ENCODE peak calls at places on chromosomes 6 and 20, in eight cellular contexts. One of them, this sample, is unnamed.

GRCh38 chr6:166361080-166361429 is 18.7 kb upstream of the SFT2D1 start:
- DNase-seq in stimulated activated CD4-positive, alpha-beta T cell treated with anti-CD3 and anti-CD28 coated beads, TNF-alpha, amount 100 ng/mL, for 48 hours: no peak
- DNase-seq in fibroblast of the conjunctiva: no peak
- DNase-seq in GM04504: no peak
- DNase-seq in Calu3: peak
- DNase-seq in NCI-H460: peak
- DNase-seq in activated CD8-positive, alpha-beta T cell treated with anti-CD3 and anti-CD28 coated beads for 36 hours: no peak
- DNase-seq in CD4-positive, alpha-beta memory T cell: no peak
- DNase-seq in this sample: peak

GRCh38 chr6:35363293-35363750 is 21.0 kb downstream of the PPARD start:
- DNase-seq in activated CD8-positive, alpha-beta T cell treated with anti-CD3 and anti-CD28 coated beads for 36 hours: no peak
- DNase-seq in CD4-positive, alpha-beta memory T cell: no peak
- DNase-seq in GM04504: no peak
- DNase-seq in NCI-H460: no peak
- DNase-seq in stimulated activated CD4-positive, alpha-beta T cell treated with anti-CD3 and anti-CD28 coated beads, TNF-alpha, amount 100 ng/mL, for 48 hours: no peak
- DNase-seq in fibroblast of the conjunctiva: peak
- DNase-seq in Calu3: no peak
- DNase-seq in this sample: no peak

GRCh38 chr6:12001004-12001705 is 11.0 kb upstream of the HIVEP1 start:
- DNase-seq in activated CD8-positive, alpha-beta T cell treated with anti-CD3 and anti-CD28 coated beads for 36 hours: no peak
- DNase-seq in fibroblast of the conjunctiva: no peak
- DNase-seq in NCI-H460: no peak
- DNase-seq in CD4-positive, alpha-beta memory T cell: no peak
- DNase-seq in Calu3: no peak
- DNase-seq in GM04504: no peak
- DNase-seq in stimulated activated CD4-positive, alpha-beta T cell treated with anti-CD3 and anti-CD28 coated beads, TNF-alpha, amount 100 ng/mL, for 48 hours: no peak
- DNase-seq in this sample: no peak

GRCh38 chr6:160060920-160061447 is 60.6 kb upstream of the SLC22A1 start:
- DNase-seq in CD4-positive, alpha-beta memory T cell: no peak
- DNase-seq in Calu3: no peak
- DNase-seq in stimulated activated CD4-positive, alpha-beta T cell treated with anti-CD3 and anti-CD28 coated beads, TNF-alpha, amount 100 ng/mL, for 48 hours: no peak
- DNase-seq in activated CD8-positive, alpha-beta T cell treated with anti-CD3 and anti-CD28 coated beads for 36 hours: no peak
- DNase-seq in NCI-H460: no peak
- DNase-seq in GM04504: no peak
- DNase-seq in fibroblast of the conjunctiva: no peak
- DNase-seq in this sample: no peak

GRCh38 chr6:167462913-167463312 is 138.0 kb downstream of the TTLL2 start:
- DNase-seq in NCI-H460: no peak
- DNase-seq in stimulated activated CD4-positive, alpha-beta T cell treated with anti-CD3 and anti-CD28 coated beads, TNF-alpha, amount 100 ng/mL, for 48 hours: no peak
- DNase-seq in CD4-positive, alpha-beta memory T cell: no peak
- DNase-seq in activated CD8-positive, alpha-beta T cell treated with anti-CD3 and anti-CD28 coated beads for 36 hours: no peak
- DNase-seq in fibroblast of the conjunctiva: no peak
- DNase-seq in GM04504: no peak
- DNase-seq in Calu3: no peak
- DNase-seq in this sample: no peak

GRCh38 chr20:1860446-1860845 is 34.8 kb upstream of the SIRPA start:
- DNase-seq in fibroblast of the conjunctiva: no peak
- DNase-seq in NCI-H460: no peak
- DNase-seq in stimulated activated CD4-positive, alpha-beta T cell treated with anti-CD3 and anti-CD28 coated beads, TNF-alpha, amount 100 ng/mL, for 48 hours: no peak
- DNase-seq in CD4-positive, alpha-beta memory T cell: no peak
- DNase-seq in activated CD8-positive, alpha-beta T cell treated with anti-CD3 and anti-CD28 coated beads for 36 hours: no peak
- DNase-seq in GM04504: peak
- DNase-seq in Calu3: no peak
- DNase-seq in this sample: no peak

GRCh38 chr20:44028868-44029847 is 114.5 kb downstream of the TOX2 start:
- DNase-seq in CD4-positive, alpha-beta memory T cell: no peak
- DNase-seq in activated CD8-positive, alpha-beta T cell treated with anti-CD3 and anti-CD28 coated beads for 36 hours: peak
- DNase-seq in NCI-H460: no peak
- DNase-seq in GM04504: no peak
- DNase-seq in Calu3: no peak
- DNase-seq in stimulated activated CD4-positive, alpha-beta T cell treated with anti-CD3 and anti-CD28 coated beads, TNF-alpha, amount 100 ng/mL, for 48 hours: no peak
- DNase-seq in fibroblast of the conjunctiva: no peak
- DNase-seq in this sample: no peak

GRCh38 chr6:89611666-89612065 is 26.9 kb downstream of the LYRM2 start:
- DNase-seq in GM04504: no peak
- DNase-seq in fibroblast of the conjunctiva: no peak
- DNase-seq in NCI-H460: no peak
- DNase-seq in stimulated activated CD4-positive, alpha-beta T cell treated with anti-CD3 and anti-CD28 coated beads, TNF-alpha, amount 100 ng/mL, for 48 hours: no peak
- DNase-seq in Calu3: no peak
- DNase-seq in activated CD8-positive, alpha-beta T cell treated with anti-CD3 and anti-CD28 coated beads for 36 hours: no peak
- DNase-seq in CD4-positive, alpha-beta memory T cell: no peak
- DNase-seq in this sample: peak

GRCh38 chr6:411402-412145 is 20.0 kb downstream of the IRF4 start:
- DNase-seq in fibroblast of the conjunctiva: no peak
- DNase-seq in Calu3: no peak
- DNase-seq in activated CD8-positive, alpha-beta T cell treated with anti-CD3 and anti-CD28 coated beads for 36 hours: no peak
- DNase-seq in stimulated activated CD4-positive, alpha-beta T cell treated with anti-CD3 and anti-CD28 coated beads, TNF-alpha, amount 100 ng/mL, for 48 hours: no peak
- DNase-seq in NCI-H460: no peak
- DNase-seq in CD4-positive, alpha-beta memory T cell: no peak
- DNase-seq in GM04504: no peak
- DNase-seq in this sample: no peak

GRCh38 chr6:39493717-39494116 is 171.2 kb upstream of the KCNK16 start:
- DNase-seq in CD4-positive, alpha-beta memory T cell: no peak
- DNase-seq in NCI-H460: no peak
- DNase-seq in Calu3: no peak
- DNase-seq in activated CD8-positive, alpha-beta T cell treated with anti-CD3 and anti-CD28 coated beads for 36 hours: no peak
- DNase-seq in GM04504: no peak
- DNase-seq in fibroblast of the conjunctiva: no peak
- DNase-seq in stimulated activated CD4-positive, alpha-beta T cell treated with anti-CD3 and anti-CD28 coated beads, TNF-alpha, amount 100 ng/mL, for 48 hours: no peak
- DNase-seq in this sample: no peak

GRCh38 chr6:11650297-11650696 is 112.7 kb downstream of the TMEM170B start:
- DNase-seq in Calu3: no peak
- DNase-seq in fibroblast of the conjunctiva: no peak
- DNase-seq in NCI-H460: no peak
- DNase-seq in activated CD8-positive, alpha-beta T cell treated with anti-CD3 and anti-CD28 coated beads for 36 hours: no peak
- DNase-seq in GM04504: no peak
- DNase-seq in stimulated activated CD4-positive, alpha-beta T cell treated with anti-CD3 and anti-CD28 coated beads, TNF-alpha, amount 100 ng/mL, for 48 hours: no peak
- DNase-seq in CD4-positive, alpha-beta memory T cell: no peak
- DNase-seq in this sample: peak

GRCh38 chr6:152637422-152638047 is 373 bp upstream of the SYNE1 start:
- DNase-seq in fibroblast of the conjunctiva: no peak
- DNase-seq in activated CD8-positive, alpha-beta T cell treated with anti-CD3 and anti-CD28 coated beads for 36 hours: no peak
- DNase-seq in GM04504: no peak
- DNase-seq in CD4-positive, alpha-beta memory T cell: no peak
- DNase-seq in stimulated activated CD4-positive, alpha-beta T cell treated with anti-CD3 and anti-CD28 coated beads, TNF-alpha, amount 100 ng/mL, for 48 hours: no peak
- DNase-seq in NCI-H460: no peak
- DNase-seq in Calu3: no peak
- DNase-seq in this sample: no peak

GRCh38 chr20:35619196-35620095 is 3.8 kb downstream of the SPAG4 start:
- DNase-seq in NCI-H460: peak
- DNase-seq in stimulated activated CD4-positive, alpha-beta T cell treated with anti-CD3 and anti-CD28 coated beads, TNF-alpha, amount 100 ng/mL, for 48 hours: peak
- DNase-seq in activated CD8-positive, alpha-beta T cell treated with anti-CD3 and anti-CD28 coated beads for 36 hours: peak
- DNase-seq in GM04504: peak
- DNase-seq in Calu3: peak
- DNase-seq in fibroblast of the conjunctiva: no peak
- DNase-seq in CD4-positive, alpha-beta memory T cell: peak
- DNase-seq in this sample: peak

GRCh38 chr6:111731404-111732195 is 125.9 kb upstream of the TRAF3IP2 start:
- DNase-seq in Calu3: no peak
- DNase-seq in NCI-H460: no peak
- DNase-seq in fibroblast of the conjunctiva: no peak
- DNase-seq in stimulated activated CD4-positive, alpha-beta T cell treated with anti-CD3 and anti-CD28 coated beads, TNF-alpha, amount 100 ng/mL, for 48 hours: no peak
- DNase-seq in activated CD8-positive, alpha-beta T cell treated with anti-CD3 and anti-CD28 coated beads for 36 hours: no peak
- DNase-seq in CD4-positive, alpha-beta memory T cell: no peak
- DNase-seq in GM04504: no peak
- DNase-seq in this sample: no peak

GRCh38 chr6:106197441-106197840 is 111.3 kb downstream of the PRDM1 start:
- DNase-seq in NCI-H460: no peak
- DNase-seq in GM04504: no peak
- DNase-seq in Calu3: no peak
- DNase-seq in fibroblast of the conjunctiva: no peak
- DNase-seq in CD4-positive, alpha-beta memory T cell: peak
- DNase-seq in activated CD8-positive, alpha-beta T cell treated with anti-CD3 and anti-CD28 coated beads for 36 hours: peak
- DNase-seq in stimulated activated CD4-positive, alpha-beta T cell treated with anti-CD3 and anti-CD28 coated beads, TNF-alpha, amount 100 ng/mL, for 48 hours: no peak
- DNase-seq in this sample: no peak

GRCh38 chr20:7650481-7650880 is 289.8 kb downstream of the HAO1 start:
- DNase-seq in NCI-H460: no peak
- DNase-seq in stimulated activated CD4-positive, alpha-beta T cell treated with anti-CD3 and anti-CD28 coated beads, TNF-alpha, amount 100 ng/mL, for 48 hours: no peak
- DNase-seq in activated CD8-positive, alpha-beta T cell treated with anti-CD3 and anti-CD28 coated beads for 36 hours: no peak
- DNase-seq in CD4-positive, alpha-beta memory T cell: no peak
- DNase-seq in fibroblast of the conjunctiva: peak
- DNase-seq in GM04504: peak
- DNase-seq in Calu3: no peak
- DNase-seq in this sample: no peak

GRCh38 chr6:98823428-98823827 is 10.9 kb upstream of the POU3F2 start:
- DNase-seq in Calu3: no peak
- DNase-seq in fibroblast of the conjunctiva: no peak
- DNase-seq in NCI-H460: no peak
- DNase-seq in stimulated activated CD4-positive, alpha-beta T cell treated with anti-CD3 and anti-CD28 coated beads, TNF-alpha, amount 100 ng/mL, for 48 hours: no peak
- DNase-seq in CD4-positive, alpha-beta memory T cell: no peak
- DNase-seq in activated CD8-positive, alpha-beta T cell treated with anti-CD3 and anti-CD28 coated beads for 36 hours: no peak
- DNase-seq in GM04504: no peak
- DNase-seq in this sample: no peak

GRCh38 chr6:27888576-27888975 is 23.6 kb downstream of the OR2B2 start:
- DNase-seq in stimulated activated CD4-positive, alpha-beta T cell treated with anti-CD3 and anti-CD28 coated beads, TNF-alpha, amount 100 ng/mL, for 48 hours: no peak
- DNase-seq in GM04504: no peak
- DNase-seq in NCI-H460: no peak
- DNase-seq in fibroblast of the conjunctiva: no peak
- DNase-seq in activated CD8-positive, alpha-beta T cell treated with anti-CD3 and anti-CD28 coated beads for 36 hours: no peak
- DNase-seq in CD4-positive, alpha-beta memory T cell: no peak
- DNase-seq in Calu3: no peak
- DNase-seq in this sample: no peak

GRCh38 chr6:105397987-105398386 is 4.9 kb downstream of the PREP start:
- DNase-seq in GM04504: no peak
- DNase-seq in NCI-H460: no peak
- DNase-seq in Calu3: no peak
- DNase-seq in activated CD8-positive, alpha-beta T cell treated with anti-CD3 and anti-CD28 coated beads for 36 hours: peak
- DNase-seq in fibroblast of the conjunctiva: no peak
- DNase-seq in CD4-positive, alpha-beta memory T cell: no peak
- DNase-seq in stimulated activated CD4-positive, alpha-beta T cell treated with anti-CD3 and anti-CD28 coated beads, TNF-alpha, amount 100 ng/mL, for 48 hours: no peak
- DNase-seq in this sample: no peak

GRCh38 chr6:74044417-74045096 is 348.6 kb downstream of the CD109 start:
- DNase-seq in GM04504: peak
- DNase-seq in fibroblast of the conjunctiva: no peak
- DNase-seq in activated CD8-positive, alpha-beta T cell treated with anti-CD3 and anti-CD28 coated beads for 36 hours: no peak
- DNase-seq in NCI-H460: no peak
- DNase-seq in Calu3: peak
- DNase-seq in stimulated activated CD4-positive, alpha-beta T cell treated with anti-CD3 and anti-CD28 coated beads, TNF-alpha, amount 100 ng/mL, for 48 hours: no peak
- DNase-seq in CD4-positive, alpha-beta memory T cell: no peak
- DNase-seq in this sample: peak

GRCh38 chr6:81788748-81789147 is 36.3 kb upstream of the TENT5A start:
- DNase-seq in activated CD8-positive, alpha-beta T cell treated with anti-CD3 and anti-CD28 coated beads for 36 hours: no peak
- DNase-seq in Calu3: peak
- DNase-seq in fibroblast of the conjunctiva: no peak
- DNase-seq in stimulated activated CD4-positive, alpha-beta T cell treated with anti-CD3 and anti-CD28 coated beads, TNF-alpha, amount 100 ng/mL, for 48 hours: no peak
- DNase-seq in CD4-positive, alpha-beta memory T cell: no peak
- DNase-seq in GM04504: no peak
- DNase-seq in NCI-H460: no peak
- DNase-seq in this sample: no peak

GRCh38 chr6:109305028-109305427 is 77.2 kb downstream of the CD164 start:
- DNase-seq in stimulated activated CD4-positive, alpha-beta T cell treated with anti-CD3 and anti-CD28 coated beads, TNF-alpha, amount 100 ng/mL, for 48 hours: no peak
- DNase-seq in NCI-H460: no peak
- DNase-seq in Calu3: no peak
- DNase-seq in GM04504: no peak
- DNase-seq in CD4-positive, alpha-beta memory T cell: no peak
- DNase-seq in activated CD8-positive, alpha-beta T cell treated with anti-CD3 and anti-CD28 coated beads for 36 hours: no peak
- DNase-seq in fibroblast of the conjunctiva: no peak
- DNase-seq in this sample: peak

GRCh38 chr20:57388953-57389694 is 2.1 kb upstream of the RBM38 start:
- DNase-seq in Calu3: peak
- DNase-seq in NCI-H460: peak
- DNase-seq in activated CD8-positive, alpha-beta T cell treated with anti-CD3 and anti-CD28 coated beads for 36 hours: peak
- DNase-seq in fibroblast of the conjunctiva: peak
- DNase-seq in stimulated activated CD4-positive, alpha-beta T cell treated with anti-CD3 and anti-CD28 coated beads, TNF-alpha, amount 100 ng/mL, for 48 hours: no peak
- DNase-seq in GM04504: peak
- DNase-seq in CD4-positive, alpha-beta memory T cell: peak
- DNase-seq in this sample: no peak

GRCh38 chr6:27040244-27041042 is 207.1 kb upstream of the PRSS16 start:
- DNase-seq in GM04504: no peak
- DNase-seq in NCI-H460: no peak
- DNase-seq in activated CD8-positive, alpha-beta T cell treated with anti-CD3 and anti-CD28 coated beads for 36 hours: no peak
- DNase-seq in CD4-positive, alpha-beta memory T cell: no peak
- DNase-seq in fibroblast of the conjunctiva: no peak
- DNase-seq in stimulated activated CD4-positive, alpha-beta T cell treated with anti-CD3 and anti-CD28 coated beads, TNF-alpha, amount 100 ng/mL, for 48 hours: no peak
- DNase-seq in Calu3: no peak
- DNase-seq in this sample: no peak

GRCh38 chr6:14270925-14271791 is 153.6 kb downstream of the CD83 start:
- DNase-seq in fibroblast of the conjunctiva: peak
- DNase-seq in NCI-H460: no peak
- DNase-seq in CD4-positive, alpha-beta memory T cell: peak
- DNase-seq in GM04504: peak
- DNase-seq in activated CD8-positive, alpha-beta T cell treated with anti-CD3 and anti-CD28 coated beads for 36 hours: peak
- DNase-seq in Calu3: peak
- DNase-seq in stimulated activated CD4-positive, alpha-beta T cell treated with anti-CD3 and anti-CD28 coated beads, TNF-alpha, amount 100 ng/mL, for 48 hours: peak
- DNase-seq in this sample: no peak

GRCh38 chr6:56864171-56864616 is 90.7 kb upstream of the BEND6 start:
- DNase-seq in Calu3: no peak
- DNase-seq in activated CD8-positive, alpha-beta T cell treated with anti-CD3 and anti-CD28 coated beads for 36 hours: no peak
- DNase-seq in fibroblast of the conjunctiva: no peak
- DNase-seq in CD4-positive, alpha-beta memory T cell: no peak
- DNase-seq in GM04504: no peak
- DNase-seq in NCI-H460: no peak
- DNase-seq in stimulated activated CD4-positive, alpha-beta T cell treated with anti-CD3 and anti-CD28 coated beads, TNF-alpha, amount 100 ng/mL, for 48 hours: no peak
- DNase-seq in this sample: no peak

GRCh38 chr6:168372871-168373270 is 53.3 kb upstream of the DACT2 start:
- DNase-seq in Calu3: no peak
- DNase-seq in fibroblast of the conjunctiva: no peak
- DNase-seq in CD4-positive, alpha-beta memory T cell: no peak
- DNase-seq in activated CD8-positive, alpha-beta T cell treated with anti-CD3 and anti-CD28 coated beads for 36 hours: no peak
- DNase-seq in NCI-H460: no peak
- DNase-seq in GM04504: no peak
- DNase-seq in stimulated activated CD4-positive, alpha-beta T cell treated with anti-CD3 and anti-CD28 coated beads, TNF-alpha, amount 100 ng/mL, for 48 hours: no peak
- DNase-seq in this sample: no peak

GRCh38 chr6:47145212-47145611 is 103.1 kb upstream of the ADGRF1 start:
- DNase-seq in fibroblast of the conjunctiva: no peak
- DNase-seq in Calu3: no peak
- DNase-seq in stimulated activated CD4-positive, alpha-beta T cell treated with anti-CD3 and anti-CD28 coated beads, TNF-alpha, amount 100 ng/mL, for 48 hours: no peak
- DNase-seq in GM04504: no peak
- DNase-seq in CD4-positive, alpha-beta memory T cell: no peak
- DNase-seq in NCI-H460: no peak
- DNase-seq in activated CD8-positive, alpha-beta T cell treated with anti-CD3 and anti-CD28 coated beads for 36 hours: no peak
- DNase-seq in this sample: no peak

GRCh38 chr20:6058684-6059295 is 4.9 kb upstream of the LRRN4 start:
- DNase-seq in NCI-H460: no peak
- DNase-seq in CD4-positive, alpha-beta memory T cell: no peak
- DNase-seq in fibroblast of the conjunctiva: no peak
- DNase-seq in stimulated activated CD4-positive, alpha-beta T cell treated with anti-CD3 and anti-CD28 coated beads, TNF-alpha, amount 100 ng/mL, for 48 hours: no peak
- DNase-seq in GM04504: no peak
- DNase-seq in Calu3: no peak
- DNase-seq in activated CD8-positive, alpha-beta T cell treated with anti-CD3 and anti-CD28 coated beads for 36 hours: no peak
- DNase-seq in this sample: no peak

GRCh38 chr20:3082955-3083952 is 1.3 kb downstream of the AVP start:
- DNase-seq in NCI-H460: no peak
- DNase-seq in GM04504: no peak
- DNase-seq in activated CD8-positive, alpha-beta T cell treated with anti-CD3 and anti-CD28 coated beads for 36 hours: no peak
- DNase-seq in fibroblast of the conjunctiva: no peak
- DNase-seq in CD4-positive, alpha-beta memory T cell: no peak
- DNase-seq in stimulated activated CD4-positive, alpha-beta T cell treated with anti-CD3 and anti-CD28 coated beads, TNF-alpha, amount 100 ng/mL, for 48 hours: no peak
- DNase-seq in Calu3: no peak
- DNase-seq in this sample: no peak

GRCh38 chr6:84332139-84333034 is 104.9 kb upstream of the CEP162 start:
- DNase-seq in NCI-H460: no peak
- DNase-seq in stimulated activated CD4-positive, alpha-beta T cell treated with anti-CD3 and anti-CD28 coated beads, TNF-alpha, amount 100 ng/mL, for 48 hours: no peak
- DNase-seq in activated CD8-positive, alpha-beta T cell treated with anti-CD3 and anti-CD28 coated beads for 36 hours: no peak
- DNase-seq in Calu3: no peak
- DNase-seq in fibroblast of the conjunctiva: no peak
- DNase-seq in GM04504: no peak
- DNase-seq in CD4-positive, alpha-beta memory T cell: no peak
- DNase-seq in this sample: no peak

GRCh38 chr6:136290406-136291010 is 862 bp upstream of the BCLAF1 start:
- DNase-seq in activated CD8-positive, alpha-beta T cell treated with anti-CD3 and anti-CD28 coated beads for 36 hours: peak
- DNase-seq in CD4-positive, alpha-beta memory T cell: peak
- DNase-seq in fibroblast of the conjunctiva: peak
- DNase-seq in GM04504: peak
- DNase-seq in stimulated activated CD4-positive, alpha-beta T cell treated with anti-CD3 and anti-CD28 coated beads, TNF-alpha, amount 100 ng/mL, for 48 hours: peak
- DNase-seq in NCI-H460: peak
- DNase-seq in Calu3: peak
- DNase-seq in this sample: no peak

GRCh38 chr20:1434571-1435336 is 31.9 kb downstream of the NSFL1C start:
- DNase-seq in Calu3: no peak
- DNase-seq in fibroblast of the conjunctiva: peak
- DNase-seq in stimulated activated CD4-positive, alpha-beta T cell treated with anti-CD3 and anti-CD28 coated beads, TNF-alpha, amount 100 ng/mL, for 48 hours: peak
- DNase-seq in CD4-positive, alpha-beta memory T cell: peak
- DNase-seq in activated CD8-positive, alpha-beta T cell treated with anti-CD3 and anti-CD28 coated beads for 36 hours: peak
- DNase-seq in GM04504: peak
- DNase-seq in NCI-H460: no peak
- DNase-seq in this sample: peak

This sample was measured in foreskin melanocyte.